ENCODE peak calls at places on chromosome 12, in six cellular contexts. R is stimulated activated naive CD8-positive, alpha-beta T cell treated with anti-CD3 and anti-CD28 coated beads, Interleukin-15, amount 100 ng/mL, for 72 hours; Y is activated CD4-positive, alpha-beta T cell treated with anti-CD3 and anti-CD28 coated beads for 36 hours; K is T-helper 17 cell; N is CD8-positive, alpha-beta T cell; B is naive thymus-derived CD4-positive, alpha-beta T cell. T is an unnamed sample.

GRCh38 chr12:1369460-1369859 is 224.9 kb downstream of the FBXL14 start:
- ATAC-seq in R (no peak), Y (no peak), K (no peak), N (no peak), B (no peak), T (no peak)

GRCh38 chr12:25084816-25085215 is 110.1 kb downstream of the DNAI7 start:
- ATAC-seq in R (no peak), Y (no peak), K (no peak), N (no peak), B (no peak), T (no peak)

GRCh38 chr12:93348568-93349435 is 28.9 kb upstream of the NUDT4 start:
- ATAC-seq in R (no peak), Y (no peak), K (no peak), N (no peak), B (no peak), T (no peak)

GRCh38 chr12:18700254-18700653 is 37.6 kb downstream of the PLCZ1 start:
- ATAC-seq in R (no peak), Y (no peak), K (no peak), N (no peak), B (no peak), T (no peak)

GRCh38 chr12:50483488-50483887 is 21.3 kb upstream of the DIP2B start:
- ATAC-seq in R (no peak), Y (no peak), K (no peak), N (no peak), B (no peak), T (no peak)

GRCh38 chr12:45644521-45644920 is 85.0 kb upstream of the ARID2 start:
- ATAC-seq in R (no peak), Y (no peak), K (no peak), N (no peak), B (peak; percentile 63), T (no peak)

GRCh38 chr12:109581856-109582255 is 8.3 kb downstream of the MVK start:
- ATAC-seq in R (no peak), Y (no peak), K (no peak), N (no peak), B (no peak), T (no peak)

GRCh38 chr12:58530421-58531067 is 389.8 kb downstream of the LRIG3 start:
- ATAC-seq in R (no peak), Y (no peak), K (no peak), N (no peak), B (no peak), T (no peak)

GRCh38 chr12:123445388-123446344 is 9.2 kb upstream of the RILPL2 start:
- ATAC-seq in R (no peak), Y (no peak), K (no peak), N (no peak), B (no peak), T (peak; percentile 75)

GRCh38 chr12:19575307-19576243 is 136.3 kb downstream of the AEBP2 start:
- ATAC-seq in R (no peak), Y (no peak), K (no peak), N (no peak), B (no peak), T (no peak)

GRCh38 chr12:24499151-24500146 is 449.5 kb downstream of the BCAT1 start:
- ATAC-seq in R (no peak), Y (no peak), K (no peak), N (no peak), B (no peak), T (no peak)

GRCh38 chr12:48640854-48641253 is 41.2 kb downstream of the KANSL2 start:
- ATAC-seq in R (no peak), Y (no peak), K (no peak), N (no peak), B (no peak), T (no peak)

GRCh38 chr12:87793134-87793533 is 236.1 kb downstream of the C12orf50 start:
- ATAC-seq in R (no peak), Y (no peak), K (no peak), N (no peak), B (no peak), T (no peak)

T was measured in stimulated activated memory B cell treated with anti-CD40 and anti-IgM and Interleukin-4, amounts not matched to agents 10 μg/mL and 1 μg/mL and 100 μg/mL, for 72 hours.